ENCODE peak calls at places on chromosome 2, in six cellular contexts. N, H, A, X, F and G are unnamed samples.
A peak's percentile ranks its signal among the peaks of the same experiment; 100 is the strongest.

GRCh38 chr2:219308142-219309093 is 783 bp downstream of the PTPRN start:
- DNase-seq in X (peak; percentile 81), F (peak; percentile 69), N (peak; percentile 76), A (peak; percentile 42), H (peak; percentile 65), G (peak; percentile 82)

GRCh38 chr2:185291035-185291647 is 447.5 kb upstream of the FSIP2 start:
- DNase-seq in X (no peak), N (peak; percentile 80), H (peak; percentile 10), F (peak; percentile 73), A (no peak), G (peak; percentile 25)

GRCh38 chr2:107008843-107009242 is 122.9 kb upstream of the ST6GAL2 start:
- DNase-seq in H (no peak), X (no peak), A (no peak), F (no peak), N (no peak), G (no peak)

GRCh38 chr2:147260243-147260642 is 584.6 kb upstream of the ACVR2A start:
- DNase-seq in A (no peak), H (no peak), F (no peak), X (no peak), N (no peak), G (no peak)

GRCh38 chr2:98518106-98518505 is 73.4 kb downstream of the INPP4A start:
- DNase-seq in X (no peak), F (no peak), N (peak; percentile 26), A (no peak), H (no peak), G (peak; percentile 61)

GRCh38 chr2:155223781-155224406 is 525.4 kb downstream of the KCNJ3 start:
- DNase-seq in A (no peak), N (peak; percentile 21), X (no peak), F (no peak), H (no peak), G (peak; percentile 1)

GRCh38 chr2:66846887-66847286 is 412.0 kb downstream of the MEIS1 start:
- DNase-seq in X (no peak), N (no peak), H (no peak), F (peak; percentile 39), A (no peak), G (no peak)

GRCh38 chr2:31446848-31447247 is 32.3 kb upstream of the XDH start:
- DNase-seq in F (no peak), H (peak; percentile 38), N (no peak), X (no peak), A (no peak), G (no peak)

GRCh38 chr2:63124209-63124608 is 73.6 kb downstream of the OTX1 start:
- DNase-seq in H (no peak), F (no peak), N (no peak), A (no peak), X (no peak), G (no peak)

GRCh38 chr2:7015007-7015950 is 98.1 kb downstream of the RNF144A start:
- DNase-seq in N (no peak), H (no peak), A (no peak), X (no peak), F (no peak), G (no peak)

DNA sequence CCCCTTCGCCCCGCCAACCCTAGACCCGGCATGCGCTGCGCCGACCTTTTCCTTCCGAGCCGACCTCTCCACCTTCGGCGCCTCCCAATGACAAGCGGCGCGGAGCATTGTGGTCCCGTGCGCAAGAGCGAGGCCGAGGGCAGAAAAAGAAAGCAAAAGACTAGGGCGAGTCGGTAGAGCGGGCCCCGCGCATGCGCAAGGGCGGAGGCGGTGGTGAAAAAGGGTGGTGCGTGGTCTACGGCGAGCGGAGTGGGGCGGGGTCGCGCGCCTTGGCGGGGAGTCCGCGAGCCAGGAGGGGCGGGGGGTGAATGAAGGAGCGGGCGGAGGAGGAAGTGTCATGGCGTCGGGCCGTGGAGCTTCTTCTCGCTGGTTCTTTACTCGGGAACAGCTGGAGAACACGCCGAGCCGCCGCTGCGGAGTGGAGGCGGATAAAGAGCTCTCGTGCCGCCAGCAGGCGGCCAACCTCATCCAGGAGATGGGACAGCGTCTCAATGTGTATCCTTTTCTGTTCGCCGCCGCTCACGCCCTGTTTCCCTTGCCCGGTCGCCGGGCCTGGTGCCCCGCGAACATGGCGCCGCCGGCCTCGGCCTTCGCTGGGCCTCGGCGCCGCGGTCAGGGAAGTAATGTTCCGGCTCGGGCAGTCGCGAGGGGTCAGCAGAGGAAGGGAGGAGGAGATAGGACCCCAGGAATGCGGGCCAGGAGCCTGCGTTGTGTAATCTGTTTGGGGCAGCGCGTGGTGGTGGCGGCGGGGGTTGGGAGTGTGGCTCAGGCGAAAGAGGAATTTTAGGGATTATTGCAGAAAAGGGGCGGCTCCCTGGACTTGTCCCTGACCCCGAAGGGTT is at the start of gene CCNT2:
- DNase-seq in F (peak; percentile 99), H (peak; percentile 98), N (peak; percentile 98), A (peak; percentile 100), X (peak; percentile 100), G (peak; percentile 99)
- TF ChIP-seq POLR2A in F (peak; percentile 52), H (peak; percentile 87), N (no peak), A (no peak), X (peak; percentile 30), G (peak; percentile 54)

GRCh38 chr2:216590780-216591179 is 42.4 kb upstream of the IGFBP2 start:
- DNase-seq in A (peak; percentile 32), F (peak; percentile 51), X (peak; percentile 90), N (peak; percentile 87), H (peak; percentile 51), G (peak; percentile 5)
- TF ChIP-seq POLR2A in A (no peak), F (no peak), X (no peak), N (no peak), H (no peak), G (no peak)

GRCh38 chr2:15562354-15563031 is 1.4 kb upstream of the NBAS start:
- DNase-seq in F (no peak), N (no peak), X (no peak), H (no peak), A (no peak), G (peak; percentile 52)

GRCh38 chr2:15563227-15564100 is 2.3 kb upstream of the NBAS start:
- DNase-seq in N (no peak), F (no peak), H (no peak), X (no peak), A (no peak), G (peak; percentile 60)

GRCh38 chr2:15560988-15561573 is at the start of gene NBAS:
- DNase-seq in X (peak; percentile 89), H (peak; percentile 85), F (peak; percentile 84), A (peak; percentile 88), N (peak; percentile 93), G (peak; percentile 93)

GRCh38 chr2:15560404-15560987 is 638 bp downstream of the NBAS start:
- DNase-seq in X (peak; percentile 40), F (peak; percentile 15), H (peak; percentile 27), A (no peak), N (peak; percentile 57), G (peak; percentile 69)

DNA sequence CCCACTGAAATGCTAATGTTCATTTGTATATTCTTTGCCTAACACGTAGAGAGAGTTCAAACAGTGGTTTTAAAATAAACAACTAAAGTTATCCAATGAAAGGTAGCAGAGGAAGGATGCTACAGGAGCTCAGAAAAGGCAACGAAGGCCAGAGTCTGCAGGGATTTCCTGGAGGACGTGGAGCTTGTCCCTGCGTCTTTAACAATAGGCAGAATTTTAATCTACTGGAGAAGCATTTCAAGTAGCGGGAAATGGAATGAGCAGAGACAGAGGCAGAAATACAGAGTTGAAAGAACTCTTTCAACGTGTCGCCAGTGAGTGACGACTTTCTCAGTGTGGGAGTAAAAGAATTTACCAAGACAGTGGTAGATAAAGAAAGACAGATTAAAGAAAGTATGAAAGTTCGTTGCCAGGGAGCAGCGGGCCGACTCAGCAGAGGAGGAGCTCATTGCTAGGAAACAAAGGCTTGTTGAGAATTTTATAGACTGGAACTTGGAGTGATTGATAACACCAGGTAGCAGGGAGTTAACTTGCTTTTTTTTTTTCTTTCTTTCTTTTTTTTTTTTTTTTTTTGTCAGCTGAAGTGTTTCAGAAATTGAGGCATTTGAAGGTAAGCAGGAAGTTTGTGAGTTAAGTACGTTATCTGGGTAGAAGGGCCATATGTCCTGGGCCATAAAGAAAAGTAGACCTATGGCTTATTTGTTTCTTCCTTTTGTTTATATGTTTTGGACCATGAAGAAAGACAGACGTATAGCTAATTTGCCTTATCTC is 625 bp upstream of the NBAS start:
- DNase-seq in X (peak; percentile 35), N (peak; percentile 88), F (peak; percentile 18), H (peak; percentile 34), A (no peak), G (peak; percentile 86)
- TF ChIP-seq POLR2A in X (no peak), N (no peak), F (no peak), H (no peak), A (no peak), G (peak; percentile 85)

GRCh38 chr2:112187805-112188596 is 49.8 kb downstream of the FBLN7 start:
- DNase-seq in H (no peak), N (no peak), A (no peak), X (no peak), F (no peak), G (peak; percentile 79)
- TF ChIP-seq POLR2A in H (no peak), N (no peak), A (no peak), X (no peak), F (no peak), G (peak; percentile 29)

GRCh38 chr2:113203901-113204519 is 30.2 kb downstream of the PSD4 start:
- DNase-seq in N (peak; percentile 84), F (peak; percentile 76), X (peak; percentile 59), H (peak; percentile 68), A (peak; percentile 63), G (peak; percentile 80)
- TF ChIP-seq POLR2A in N (no peak), F (no peak), X (no peak), H (no peak), A (no peak), G (no peak)

DNA sequence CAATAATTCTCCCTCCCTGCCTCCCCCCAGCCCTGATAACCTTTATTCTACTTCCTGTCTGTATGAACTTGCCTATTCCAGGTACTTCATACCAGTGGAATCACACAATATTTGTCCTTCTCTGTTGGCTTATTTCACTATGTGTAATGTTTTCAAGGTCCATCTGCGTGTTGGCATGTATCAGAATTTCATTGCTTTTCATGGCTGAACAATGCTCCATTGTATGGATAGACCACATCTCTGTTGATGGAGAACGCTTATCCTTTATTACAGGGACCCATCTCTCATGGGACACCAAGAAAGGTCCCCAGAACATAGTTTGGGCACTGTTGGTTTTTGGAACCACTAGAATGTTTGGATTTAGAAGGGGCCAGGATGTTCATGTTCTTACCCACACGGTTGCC is 40.2 kb downstream of the ATOH8 start:
- DNase-seq in N (no peak), H (no peak), A (no peak), X (no peak), F (no peak), G (no peak)
- TF ChIP-seq POLR2A in N (no peak), H (no peak), A (no peak), X (no peak), F (no peak), G (no peak)

DNA sequence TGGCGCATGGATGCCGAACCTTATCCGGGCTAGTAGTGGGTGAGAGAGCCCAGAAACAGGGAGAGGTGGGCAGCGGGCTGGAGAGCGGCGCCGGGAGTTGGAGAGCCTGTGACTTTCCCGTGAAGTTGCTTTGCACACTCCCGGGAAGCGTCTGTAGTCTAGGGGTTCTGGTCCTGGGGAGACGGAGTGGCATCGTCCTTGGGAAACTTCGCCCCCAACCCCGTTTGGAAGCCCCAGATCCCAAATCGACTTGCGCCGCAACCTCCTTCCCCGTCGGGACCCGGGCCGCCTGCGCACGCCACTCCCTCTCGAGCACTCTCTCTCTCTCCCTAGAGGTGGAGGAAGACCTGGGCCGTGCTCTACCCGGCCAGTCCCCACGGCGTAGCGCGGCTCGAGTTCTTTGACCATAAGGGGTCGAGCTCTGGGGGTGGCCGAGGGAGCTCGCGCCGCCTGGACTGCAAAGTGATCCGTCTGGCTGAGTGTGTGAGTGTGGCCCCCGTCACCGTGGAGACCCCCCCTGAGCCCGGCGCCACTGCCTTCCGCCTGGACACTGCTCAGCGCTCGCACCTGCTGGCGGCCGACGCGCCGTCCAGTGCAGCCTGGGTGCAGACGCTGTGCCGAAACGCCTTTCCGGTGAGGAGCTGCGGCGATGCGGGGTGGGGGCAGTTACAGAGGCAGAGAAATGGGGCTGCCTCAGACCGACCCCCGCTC is 456 bp downstream of the DOK1 start:
- DNase-seq in N (peak; percentile 44), F (peak; percentile 46), X (peak; percentile 71), H (peak; percentile 27), A (peak; percentile 42), G (peak; percentile 76)
- TF ChIP-seq POLR2A in N (no peak), F (peak; percentile 44), X (no peak), H (no peak), A (no peak), G (peak; percentile 47)